ENCODE peak calls at places on chromosomes 12 and 14, in six cellular contexts. E is IMR-90, A is HepG2, B is SK-N-SH, N is K562, Q is GM12878. R is an unnamed sample.

GRCh38 chr12:1346126-1346525 is 248.3 kb downstream of the FBXL14 start:
- DNase-seq in N (no peak), A (no peak), B (no peak), E (peak), Q (no peak), R (no peak)

GRCh38 chr12:57477710-57478681 is 1.7 kb downstream of the ARHGAP9 start:
- DNase-seq in Q (peak), A (no peak), N (peak), E (peak), B (no peak), R (no peak)

GRCh38 chr12:6540181-6540877 is 6.0 kb downstream of the GAPDH start:
- DNase-seq in E (peak), Q (no peak), A (no peak), N (peak), B (peak), R (peak)

GRCh38 chr12:52358575-52359350 is 8.5 kb downstream of the KRT85 start:
- DNase-seq in E (no peak), A (no peak), Q (peak), B (no peak), N (no peak), R (no peak)

GRCh38 chr12:10385181-10385613 is 4.6 kb downstream of the KLRK1 start:
- DNase-seq in A (peak), E (peak), Q (no peak), B (no peak), N (no peak), R (peak)

GRCh38 chr14:72965249-72965648 is 39.0 kb downstream of the DCAF4 start:
- DNase-seq in N (peak), E (peak), B (no peak), Q (no peak), A (peak), R (no peak)

GRCh38 chr14:59997496-59997895 is 77.6 kb downstream of the LRRC9 start:
- DNase-seq in B (no peak), Q (no peak), A (no peak), N (no peak), E (no peak), R (no peak)

GRCh38 chr14:68458840-68459469 is 333.9 kb downstream of the ZFP36L1 start:
- DNase-seq in N (no peak), B (peak), A (peak), E (peak), Q (no peak), R (peak)

GRCh38 chr12:54549774-54550451 is 512 bp downstream of the PDE1B start:
- DNase-seq in B (no peak), N (no peak), E (no peak), A (no peak), Q (no peak), R (no peak)

GRCh38 chr12:98421336-98421735 is 94.1 kb upstream of the TMPO start:
- DNase-seq in Q (no peak), B (peak), E (no peak), N (no peak), A (no peak), R (no peak)

GRCh38 chr12:98419795-98420402 is 95.5 kb upstream of the TMPO start:
- DNase-seq in N (no peak), A (no peak), Q (no peak), B (no peak), E (no peak), R (no peak)

GRCh38 chr12:98419101-98419794 is 96.1 kb upstream of the TMPO start:
- DNase-seq in Q (no peak), E (no peak), N (no peak), B (no peak), A (no peak), R (no peak)

GRCh38 chr12:98418357-98419075 is 96.9 kb upstream of the TMPO start:
- DNase-seq in B (peak), Q (no peak), E (peak), N (peak), A (no peak), R (peak)

DNA sequence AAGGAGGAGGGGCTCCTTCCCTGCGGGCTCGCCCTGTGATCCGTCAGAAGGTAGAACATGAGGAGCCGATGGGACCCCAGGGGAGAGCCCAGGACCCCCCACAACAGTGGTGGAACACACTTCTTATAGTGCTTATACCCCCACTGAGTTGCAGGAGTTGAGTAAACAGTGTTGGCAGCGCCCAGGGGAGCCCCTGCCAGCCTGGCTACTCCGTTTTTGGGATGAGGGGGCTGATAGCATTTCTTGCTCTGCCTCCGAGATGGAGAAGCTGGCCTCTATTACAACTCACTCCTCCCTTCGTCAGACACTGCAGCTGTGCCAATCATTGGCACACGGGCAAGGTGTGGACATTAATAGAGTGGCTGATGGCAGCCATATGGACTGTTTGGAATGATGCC is 95.0 kb upstream of the TMPO start:
- DNase-seq in N (no peak), E (no peak), A (no peak), Q (no peak), B (peak), R (no peak)
- TF ChIP-seq SMC3 in N (no peak), E (no peak), A (no peak), Q (no peak), B (no peak), R (no peak)

DNA sequence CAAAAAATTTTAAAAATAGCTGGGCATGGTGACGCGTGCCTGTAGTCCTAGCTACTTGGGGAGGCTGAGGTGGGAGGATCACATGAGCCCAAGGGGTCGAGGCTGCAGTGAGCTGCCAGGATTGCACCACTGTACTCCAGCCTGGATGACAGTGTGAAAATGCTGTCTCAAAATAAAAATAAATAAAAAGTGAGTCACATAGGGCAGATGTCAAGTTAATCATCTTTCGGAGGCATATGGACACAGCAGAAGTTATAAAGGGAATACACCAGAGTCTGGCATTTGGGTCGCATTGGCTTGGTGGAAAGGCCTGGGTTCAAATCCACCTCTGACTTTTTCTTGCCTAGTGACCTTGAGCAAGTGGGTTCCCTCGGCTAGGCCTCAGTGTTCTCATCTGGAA is 92.7 kb downstream of the PHETA1 start:
- DNase-seq in E (peak), Q (no peak), B (no peak), N (no peak), A (no peak), R (peak)
- TF ChIP-seq RAD21 in E (no peak), Q (no peak), B (no peak), N (no peak), A (no peak), R (no peak)

DNA sequence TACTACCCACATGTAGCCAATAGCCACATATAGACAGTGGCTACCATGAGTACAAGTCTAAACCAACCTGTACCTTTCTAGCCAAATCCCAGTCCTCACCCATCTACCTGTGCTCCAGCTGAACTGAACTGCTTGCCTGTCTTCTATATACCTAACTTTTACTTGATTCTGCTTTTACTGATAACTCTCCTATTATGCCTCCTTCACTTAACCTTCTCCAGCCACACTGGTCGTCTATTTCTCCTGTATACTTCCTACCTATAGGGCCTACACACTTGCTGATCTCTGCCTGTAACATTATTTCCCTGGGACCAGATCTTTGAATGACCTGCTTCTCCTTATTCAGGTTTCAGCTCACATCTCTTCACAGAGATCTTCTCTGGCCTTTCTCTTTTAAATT is 26.0 kb upstream of the MSRB3 start:
- DNase-seq in E (no peak), N (no peak), A (no peak), Q (no peak), B (no peak), R (no peak)
- TF ChIP-seq SMC3 in E (no peak), N (no peak), A (no peak), Q (no peak), B (no peak), R (no peak)

GRCh38 chr12:79512068-79512467 is 178.7 kb downstream of the PAWR start:
- DNase-seq in Q (no peak), B (no peak), A (no peak), N (no peak), E (no peak), R (no peak)

GRCh38 chr12:79508622-79509021 is 182.1 kb downstream of the PAWR start:
- DNase-seq in N (no peak), B (no peak), Q (no peak), A (no peak), E (no peak), R (no peak)
- TF ChIP-seq RAD21 in N (no peak), B (no peak), Q (no peak), A (no peak), E (no peak), R (peak)

GRCh38 chr14:71139058-71139946 is 232.0 kb downstream of the PCNX1 start:
- DNase-seq in Q (peak), E (peak), N (peak), B (peak), A (peak), R (peak)

GRCh38 chr14:71138236-71139057 is 231.2 kb downstream of the PCNX1 start:
- DNase-seq in B (no peak), Q (no peak), E (no peak), N (no peak), A (no peak), R (no peak)

GRCh38 chr14:71135911-71136310 is 228.7 kb downstream of the PCNX1 start:
- DNase-seq in A (no peak), N (no peak), B (no peak), Q (no peak), E (no peak), R (no peak)

GRCh38 chr14:71136386-71137060 is 229.3 kb downstream of the PCNX1 start:
- DNase-seq in A (no peak), N (no peak), Q (no peak), B (no peak), E (no peak), R (no peak)

GRCh38 chr14:71137536-71138235 is 230.4 kb downstream of the PCNX1 start:
- DNase-seq in A (no peak), E (no peak), N (no peak), Q (no peak), B (no peak), R (no peak)
- TF ChIP-seq SMC3 in A (no peak), E (no peak), N (no peak), Q (no peak), B (no peak), R (no peak)

DNA sequence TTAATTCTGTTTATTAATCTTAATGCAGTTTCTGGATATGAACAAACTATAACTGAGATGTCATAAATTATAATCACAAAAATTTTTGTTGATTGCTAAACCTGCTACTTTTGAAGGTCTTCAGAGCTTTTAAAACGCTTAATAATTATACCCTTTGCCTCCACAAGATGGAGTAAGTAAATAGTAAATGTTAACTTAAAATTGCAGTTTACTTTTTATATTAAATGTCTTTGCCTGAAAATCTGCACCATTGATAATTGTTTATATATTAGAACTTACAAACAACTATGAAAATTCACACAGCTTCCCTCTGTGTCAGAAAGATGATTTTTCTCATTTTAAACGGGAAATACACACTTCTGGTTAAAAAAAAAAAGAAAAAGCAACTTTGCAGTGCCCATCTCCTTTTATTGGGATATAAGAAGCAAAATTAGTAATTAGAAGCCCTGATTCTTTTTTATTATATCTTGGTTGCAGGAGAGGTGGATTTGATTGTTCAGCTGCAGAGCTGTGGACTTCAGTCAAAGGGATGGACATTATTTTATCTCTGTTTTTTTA is 35.6 kb downstream of the SCFD1 start:
- DNase-seq in N (no peak), B (no peak), A (peak), E (peak), Q (no peak), R (peak)
- TF ChIP-seq RAD21 in N (no peak), B (peak), A (no peak), E (no peak), Q (peak), R (peak)

GRCh38 chr12:79548525-79548924 is 142.2 kb downstream of the PAWR start:
- DNase-seq in N (no peak), Q (no peak), B (no peak), E (no peak), A (no peak), R (no peak)

GRCh38 chr12:79547735-79548347 is 142.9 kb downstream of the PAWR start:
- DNase-seq in N (peak), B (peak), Q (peak), E (peak), A (peak), R (peak)

GRCh38 chr12:79546461-79547043 is 144.2 kb downstream of the PAWR start:
- DNase-seq in Q (no peak), A (no peak), B (no peak), E (no peak), N (no peak), R (no peak)

GRCh38 chr12:79549531-79550271 is 141.1 kb downstream of the PAWR start:
- DNase-seq in E (peak), Q (no peak), N (no peak), B (no peak), A (peak), R (peak)

DNA sequence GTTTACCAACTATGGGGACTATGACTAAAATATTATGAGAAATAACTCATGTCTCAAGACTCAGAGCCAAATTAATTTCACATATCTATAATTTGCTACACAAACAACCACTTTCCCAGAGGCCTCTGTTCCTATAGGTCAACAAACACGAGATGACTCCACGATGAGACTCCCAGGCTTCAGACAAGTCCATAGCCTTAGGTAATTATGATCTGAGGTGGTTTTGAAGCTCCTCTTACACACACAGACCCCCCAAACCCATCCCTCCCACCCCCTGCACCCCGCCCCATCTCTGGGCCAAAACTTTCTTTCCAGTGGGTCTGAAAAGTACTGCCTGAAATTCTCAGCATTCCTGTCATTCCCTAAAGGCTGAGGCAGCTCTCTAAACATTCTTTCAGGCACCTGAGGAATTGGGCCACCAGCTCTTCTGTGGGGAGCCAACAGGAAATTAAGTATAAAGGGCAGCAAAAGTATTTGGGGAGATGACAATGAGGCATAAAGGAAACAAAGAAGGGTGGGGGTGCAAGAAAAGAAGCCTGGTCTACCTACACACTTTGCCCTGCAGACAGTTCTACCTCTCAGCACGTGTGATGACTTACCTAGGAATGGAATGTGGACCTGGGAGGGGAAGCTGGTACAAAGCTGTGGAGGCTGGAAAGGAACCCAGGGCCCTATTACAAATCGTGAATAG is 143.6 kb downstream of the PAWR start:
- DNase-seq in Q (no peak), N (no peak), B (no peak), A (peak), E (peak), R (peak)
- TF ChIP-seq SMC3 in Q (no peak), N (no peak), B (no peak), A (no peak), E (no peak), R (no peak)